ENCODE peak calls at places on chromosomes 4 and X, in four cellular contexts. R is thyroid gland, H is ascending aorta, J is astrocyte of the cerebellum. F is an unnamed sample.

GRCh38 chr4:2212831-2213230 is 29.1 kb downstream of the HAUS3 start:
- DNase-seq in R (no peak), H (no peak), J (no peak), F (no peak)

GRCh38 chrX:78168065-78168464 is 28.6 kb upstream of the TAF9B start:
- DNase-seq in R (no peak), H (no peak), J (no peak), F (no peak)

GRCh38 chrX:83658731-83659130 is 150.6 kb downstream of the POU3F4 start:
- DNase-seq in R (no peak), H (no peak), J (no peak), F (no peak)

GRCh38 chr4:143701365-143701764 is 890 bp upstream of the FREM3 start:
- DNase-seq in R (no peak), H (no peak), J (no peak), F (no peak)

GRCh38 chr4:44446801-44447562 is 1.6 kb downstream of the KCTD8 start:
- DNase-seq in R (peak; percentile 40), H (no peak), J (no peak), F (no peak)

GRCh38 chrX:110108381-110108796 is 105.5 kb downstream of the TMEM164 start:
- DNase-seq in R (no peak), H (no peak), J (peak; percentile 28), F (no peak)

GRCh38 chrX:77014655-77015377 is 432.4 kb upstream of the FGF16 start:
- DNase-seq in R (no peak), H (no peak), J (peak; percentile 37), F (no peak)

GRCh38 chr4:166538491-166539005 is 665.5 kb downstream of the TLL1 start:
- DNase-seq in R (no peak), H (no peak), J (no peak), F (no peak)

GRCh38 chr4:185035284-185035683 is 17.0 kb downstream of the HELT start:
- DNase-seq in R (no peak), H (no peak), J (no peak), F (no peak)

GRCh38 chrX:39693298-39693697 is 404.5 kb downstream of the BCOR start:
- DNase-seq in R (no peak), H (no peak), J (no peak), F (no peak)

GRCh38 chrX:23854945-23855344 is 52.8 kb downstream of the APOO start:
- DNase-seq in R (no peak), H (no peak), J (no peak), F (no peak)

GRCh38 chrX:1918780-1919179 is 303.9 kb downstream of the ASMT start:
- DNase-seq in R (no peak), H (no peak), J (no peak), F (no peak)

GRCh38 chr4:2009651-2010233 is 968 bp upstream of the NELFA start:
- DNase-seq in R (peak; percentile 67), H (no peak), J (peak; percentile 23), F (peak; percentile 25)

GRCh38 chrX:105220636-105221035 is at the start of gene TEX13A:
- DNase-seq in R (no peak), H (no peak), J (no peak), F (no peak)

GRCh38 chrX:153469811-153470410 is 465 bp downstream of the HAUS7 start:
- DNase-seq in R (peak; percentile 43), H (no peak), J (no peak), F (no peak)

GRCh38 chr4:84503495-84504437 is 4.7 kb upstream of the NKX6-1 start:
- DNase-seq in R (no peak), H (no peak), J (peak; percentile 60), F (peak; percentile 31)

GRCh38 chr4:37631551-37631950 is 54.6 kb downstream of the RELL1 start:
- DNase-seq in R (peak; percentile 41), H (no peak), J (peak; percentile 62), F (no peak)

GRCh38 chr4:88911246-88912212 is 145.5 kb downstream of the FAM13A start:
- DNase-seq in R (no peak), H (no peak), J (no peak), F (no peak)

GRCh38 chr4:156019238-156019637 is 65.6 kb upstream of the CTSO start:
- DNase-seq in R (no peak), H (no peak), J (no peak), F (no peak)

GRCh38 chr4:76011018-76011670 is 3.8 kb upstream of the CXCL9 start:
- DNase-seq in R (no peak), H (no peak), J (no peak), F (no peak)

GRCh38 chr4:3257691-3258482 is 8.9 kb downstream of the MSANTD1 start:
- DNase-seq in R (peak; percentile 87), H (no peak), J (no peak), F (peak; percentile 18)

GRCh38 chr4:85496933-85497332 is 22.0 kb downstream of the ARHGAP24 start:
- DNase-seq in R (no peak), H (no peak), J (peak; percentile 78), F (no peak)

GRCh38 chrX:3990569-3990968 is 277.1 kb upstream of the PRKX start:
- DNase-seq in R (no peak), H (no peak), J (no peak), F (no peak)

GRCh38 chr4:12120968-12121367 is 692.3 kb upstream of the HS3ST1 start:
- DNase-seq in R (no peak), H (no peak), J (no peak), F (no peak)

GRCh38 chrX:30620980-30621716 is 32.1 kb upstream of the GK start:
- DNase-seq in R (no peak), H (no peak), J (peak; percentile 62), F (peak; percentile 53)

GRCh38 chr4:123804171-123804721 is 407.7 kb downstream of the SPRY1 start:
- DNase-seq in R (no peak), H (no peak), J (no peak), F (no peak)

GRCh38 chr4:186934841-186935443 is 211.3 kb upstream of the FAT1 start:
- DNase-seq in R (no peak), H (no peak), J (no peak), F (no peak)

GRCh38 chrX:111181883-111182400 is 86.0 kb downstream of the PAK3 start:
- DNase-seq in R (no peak), H (no peak), J (no peak), F (no peak)

GRCh38 chr4:22356996-22357596 is 158.8 kb downstream of the ADGRA3 start:
- DNase-seq in R (no peak), H (no peak), J (no peak), F (no peak)
- TF ChIP-seq CTCF in R (peak; percentile 42), H (no peak), J (peak; percentile 52), F (peak; percentile 34)

DNA sequence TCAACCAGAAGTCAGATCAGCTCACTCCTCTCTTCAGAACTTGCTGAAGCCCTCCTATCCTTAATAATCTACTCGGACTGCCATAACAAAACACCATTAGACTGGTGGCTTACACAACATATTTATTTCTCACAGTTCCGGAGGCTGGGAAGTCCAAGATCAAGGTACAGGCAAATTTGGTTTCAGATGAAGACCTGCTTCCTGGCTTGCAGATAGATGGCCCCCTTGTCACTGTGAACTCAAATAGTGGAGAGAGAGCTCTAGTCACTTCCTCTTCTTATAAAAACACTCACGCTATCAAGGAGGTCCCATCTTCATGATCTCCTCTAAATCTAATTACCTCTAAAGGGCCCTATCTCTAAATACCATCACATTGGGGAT is 125.1 kb downstream of the CAMK2D start:
- DNase-seq in R (no peak), H (no peak), J (no peak), F (no peak)
- TF ChIP-seq CTCF in R (no peak), H (no peak), J (no peak), F (no peak)

GRCh38 chr4:92600638-92601037 is 296.9 kb downstream of the GRID2 start:
- DNase-seq in R (no peak), H (no peak), J (no peak), F (no peak)
- TF ChIP-seq CTCF in R (no peak), H (no peak), J (no peak), F (no peak)

GRCh38 chr4:111066001-111066400 is 443.1 kb upstream of the PITX2 start:
- DNase-seq in R (no peak), H (no peak), J (no peak), F (peak; percentile 59)

GRCh38 chr4:111066887-111067286 is 444.0 kb upstream of the PITX2 start:
- DNase-seq in R (no peak), H (no peak), J (no peak), F (peak; percentile 34)

GRCh38 chr4:111066447-111066846 is 443.6 kb upstream of the PITX2 start:
- DNase-seq in R (no peak), H (no peak), J (no peak), F (no peak)

GRCh38 chr4:111070390-111070789 is 447.5 kb upstream of the PITX2 start:
- DNase-seq in R (no peak), H (no peak), J (no peak), F (no peak)

DNA sequence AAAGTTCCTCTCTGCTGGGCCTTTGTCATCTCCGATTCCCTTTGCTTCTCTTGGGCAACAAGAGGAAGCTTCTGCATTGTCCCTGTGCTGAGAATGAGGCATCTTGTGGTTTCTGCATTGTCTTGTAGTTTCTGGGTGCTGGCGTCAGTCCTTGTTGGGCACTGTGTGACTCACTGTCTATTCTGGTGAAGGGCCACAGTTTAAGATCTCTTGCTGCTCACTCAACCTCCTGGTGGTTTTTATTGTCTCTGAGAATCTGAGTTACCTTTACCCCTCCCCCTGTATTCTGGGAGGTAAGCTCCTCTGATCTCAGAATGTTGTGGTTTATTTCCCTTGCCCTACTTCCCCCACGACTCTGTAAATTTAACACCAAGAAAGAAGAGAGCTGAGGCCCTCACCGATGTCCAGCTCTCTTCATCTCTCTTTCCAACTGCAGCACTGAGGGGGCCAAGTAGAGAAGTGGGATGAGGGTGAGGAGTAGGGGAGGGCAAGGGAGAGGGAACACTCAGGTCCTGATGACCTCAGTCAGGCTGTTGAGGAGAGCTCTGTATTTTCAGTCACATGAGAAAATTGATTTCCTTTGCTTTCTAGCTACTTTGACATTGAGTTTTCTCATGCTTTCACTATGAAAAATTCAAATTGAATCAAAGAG is 441.6 kb upstream of the PITX2 start:
- DNase-seq in R (no peak), H (no peak), J (peak; percentile 22), F (peak; percentile 97)
- TF ChIP-seq CTCF in R (no peak), H (no peak), J (no peak), F (no peak)